ENCODE peak calls at places on chromosome 5, in eight cellular contexts. One of them, this sample, is unnamed.

GRCh38 chr5:88486466-88486865 is 217.8 kb upstream of the TMEM161B start:
- DNase-seq in progenitor cell of endocrine pancreas: no peak
- DNase-seq in CD4-positive, alpha-beta T cell: no peak
- DNase-seq in IMR-90: no peak
- DNase-seq in stomach: no peak
- DNase-seq in dorsolateral prefrontal cortex: no peak
- DNase-seq in A549: no peak
- DNase-seq in heart right ventricle: no peak
- DNase-seq in this sample: no peak

GRCh38 chr5:119578937-119579336 is 50.4 kb upstream of the FAM170A start:
- DNase-seq in progenitor cell of endocrine pancreas: no peak
- DNase-seq in CD4-positive, alpha-beta T cell: no peak
- DNase-seq in IMR-90: peak; percentile 2
- DNase-seq in stomach: no peak
- DNase-seq in dorsolateral prefrontal cortex: no peak
- DNase-seq in A549: peak; percentile 14
- DNase-seq in heart right ventricle: no peak
- DNase-seq in this sample: no peak

GRCh38 chr5:94793816-94794198 is 175.3 kb downstream of the SLF1 start:
- DNase-seq in progenitor cell of endocrine pancreas: no peak
- DNase-seq in CD4-positive, alpha-beta T cell: no peak
- DNase-seq in IMR-90: peak; percentile 43
- DNase-seq in stomach: no peak
- DNase-seq in dorsolateral prefrontal cortex: no peak
- DNase-seq in A549: no peak
- DNase-seq in heart right ventricle: no peak
- DNase-seq in this sample: no peak

GRCh38 chr5:95543017-95543705 is 11.6 kb downstream of the SKIC3 start:
- DNase-seq in progenitor cell of endocrine pancreas: no peak
- DNase-seq in CD4-positive, alpha-beta T cell: no peak
- DNase-seq in IMR-90: peak; percentile 32
- DNase-seq in stomach: no peak
- DNase-seq in dorsolateral prefrontal cortex: no peak
- DNase-seq in A549: no peak
- DNase-seq in heart right ventricle: no peak
- DNase-seq in this sample: no peak

GRCh38 chr5:111953351-111954127 is 196.5 kb upstream of the NREP start:
- DNase-seq in progenitor cell of endocrine pancreas: no peak
- DNase-seq in CD4-positive, alpha-beta T cell: no peak
- DNase-seq in IMR-90: peak; percentile 93
- DNase-seq in stomach: no peak
- DNase-seq in dorsolateral prefrontal cortex: no peak
- DNase-seq in A549: no peak
- DNase-seq in heart right ventricle: no peak
- DNase-seq in this sample: no peak

GRCh38 chr5:1317921-1318565 is 23.2 kb upstream of the TERT start:
- DNase-seq in progenitor cell of endocrine pancreas: no peak
- DNase-seq in CD4-positive, alpha-beta T cell: no peak
- DNase-seq in IMR-90: no peak
- DNase-seq in stomach: no peak
- DNase-seq in dorsolateral prefrontal cortex: peak; percentile 7
- DNase-seq in A549: no peak
- DNase-seq in heart right ventricle: no peak
- DNase-seq in this sample: no peak

GRCh38 chr5:80036621-80037020 is 1.5 kb downstream of the THBS4 start:
- DNase-seq in progenitor cell of endocrine pancreas: no peak
- DNase-seq in CD4-positive, alpha-beta T cell: no peak
- DNase-seq in IMR-90: no peak
- DNase-seq in stomach: no peak
- DNase-seq in dorsolateral prefrontal cortex: no peak
- DNase-seq in A549: no peak
- DNase-seq in heart right ventricle: no peak
- DNase-seq in this sample: no peak

GRCh38 chr5:52809884-52810283 is 22.2 kb downstream of the ITGA1 start:
- DNase-seq in progenitor cell of endocrine pancreas: no peak
- DNase-seq in CD4-positive, alpha-beta T cell: no peak
- DNase-seq in IMR-90: peak; percentile 62
- DNase-seq in stomach: no peak
- DNase-seq in dorsolateral prefrontal cortex: no peak
- DNase-seq in A549: no peak
- DNase-seq in heart right ventricle: no peak
- DNase-seq in this sample: no peak

GRCh38 chr5:20469792-20470191 is 481.8 kb upstream of the CDH18 start:
- DNase-seq in progenitor cell of endocrine pancreas: no peak
- DNase-seq in CD4-positive, alpha-beta T cell: no peak
- DNase-seq in IMR-90: no peak
- DNase-seq in stomach: no peak
- DNase-seq in dorsolateral prefrontal cortex: no peak
- DNase-seq in A549: no peak
- DNase-seq in heart right ventricle: no peak
- DNase-seq in this sample: no peak

GRCh38 chr5:40879163-40879942 is 29.9 kb upstream of the C7 start:
- DNase-seq in progenitor cell of endocrine pancreas: no peak
- DNase-seq in CD4-positive, alpha-beta T cell: no peak
- DNase-seq in IMR-90: peak; percentile 45
- DNase-seq in stomach: no peak
- DNase-seq in dorsolateral prefrontal cortex: no peak
- DNase-seq in A549: peak; percentile 26
- DNase-seq in heart right ventricle: no peak
- DNase-seq in this sample: no peak

GRCh38 chr5:132293066-132293991 is 865 bp upstream of the SLC22A4 start:
- DNase-seq in progenitor cell of endocrine pancreas: peak; percentile 50
- DNase-seq in CD4-positive, alpha-beta T cell: no peak
- DNase-seq in IMR-90: peak; percentile 87
- DNase-seq in stomach: peak; percentile 73
- DNase-seq in dorsolateral prefrontal cortex: peak; percentile 79
- DNase-seq in A549: peak; percentile 91
- DNase-seq in heart right ventricle: peak; percentile 87
- DNase-seq in this sample: no peak

GRCh38 chr5:64506567-64507321 is 929 bp downstream of the RGS7BP start:
- DNase-seq in progenitor cell of endocrine pancreas: no peak
- DNase-seq in CD4-positive, alpha-beta T cell: no peak
- DNase-seq in IMR-90: no peak
- DNase-seq in stomach: no peak
- DNase-seq in dorsolateral prefrontal cortex: no peak
- DNase-seq in A549: no peak
- DNase-seq in heart right ventricle: no peak
- DNase-seq in this sample: peak; percentile 90

GRCh38 chr5:61293051-61293450 is 39.0 kb upstream of the ZSWIM6 start:
- DNase-seq in progenitor cell of endocrine pancreas: no peak
- DNase-seq in CD4-positive, alpha-beta T cell: no peak
- DNase-seq in IMR-90: no peak
- DNase-seq in stomach: peak; percentile 89
- DNase-seq in dorsolateral prefrontal cortex: no peak
- DNase-seq in A549: no peak
- DNase-seq in heart right ventricle: no peak
- DNase-seq in this sample: no peak

GRCh38 chr5:160271396-160271795 is 41.0 kb downstream of the CCNJL start:
- DNase-seq in progenitor cell of endocrine pancreas: no peak
- DNase-seq in CD4-positive, alpha-beta T cell: no peak
- DNase-seq in IMR-90: no peak
- DNase-seq in stomach: no peak
- DNase-seq in dorsolateral prefrontal cortex: no peak
- DNase-seq in A549: no peak
- DNase-seq in heart right ventricle: no peak
- DNase-seq in this sample: no peak

GRCh38 chr5:140042551-140043507 is at the start of gene NRG2:
- DNase-seq in progenitor cell of endocrine pancreas: peak; percentile 73
- DNase-seq in CD4-positive, alpha-beta T cell: peak; percentile 36
- DNase-seq in IMR-90: peak; percentile 7
- DNase-seq in stomach: peak; percentile 52
- DNase-seq in dorsolateral prefrontal cortex: peak; percentile 68
- DNase-seq in A549: peak; percentile 89
- DNase-seq in heart right ventricle: peak; percentile 81
- DNase-seq in this sample: no peak

GRCh38 chr5:20262896-20263295 is 274.9 kb upstream of the CDH18 start:
- DNase-seq in progenitor cell of endocrine pancreas: no peak
- DNase-seq in CD4-positive, alpha-beta T cell: no peak
- DNase-seq in IMR-90: no peak
- DNase-seq in stomach: no peak
- DNase-seq in dorsolateral prefrontal cortex: no peak
- DNase-seq in A549: no peak
- DNase-seq in heart right ventricle: no peak
- DNase-seq in this sample: no peak

GRCh38 chr5:50751064-50751657 is 84.7 kb downstream of the PARP8 start:
- DNase-seq in progenitor cell of endocrine pancreas: no peak
- DNase-seq in CD4-positive, alpha-beta T cell: peak; percentile 39
- DNase-seq in IMR-90: peak; percentile 55
- DNase-seq in stomach: no peak
- DNase-seq in dorsolateral prefrontal cortex: no peak
- DNase-seq in A549: peak; percentile 2
- DNase-seq in heart right ventricle: no peak
- DNase-seq in this sample: no peak

GRCh38 chr5:53095931-53096525 is 13.5 kb downstream of the MOCS2 start:
- DNase-seq in progenitor cell of endocrine pancreas: peak; percentile 49
- DNase-seq in CD4-positive, alpha-beta T cell: peak; percentile 50
- DNase-seq in IMR-90: peak; percentile 75
- DNase-seq in stomach: peak; percentile 68
- DNase-seq in dorsolateral prefrontal cortex: no peak
- DNase-seq in A549: peak; percentile 51
- DNase-seq in heart right ventricle: no peak
- DNase-seq in this sample: no peak

GRCh38 chr5:55903121-55903701 is 52.1 kb downstream of the IL31RA start:
- DNase-seq in progenitor cell of endocrine pancreas: no peak
- DNase-seq in CD4-positive, alpha-beta T cell: peak; percentile 32
- DNase-seq in IMR-90: peak; percentile 13
- DNase-seq in stomach: no peak
- DNase-seq in dorsolateral prefrontal cortex: no peak
- DNase-seq in A549: no peak
- DNase-seq in heart right ventricle: no peak
- DNase-seq in this sample: no peak

GRCh38 chr5:179620703-179621350 is 2.6 kb downstream of the HNRNPH1 start:
- DNase-seq in progenitor cell of endocrine pancreas: no peak
- DNase-seq in CD4-positive, alpha-beta T cell: no peak
- DNase-seq in IMR-90: no peak
- DNase-seq in stomach: no peak
- DNase-seq in dorsolateral prefrontal cortex: no peak
- DNase-seq in A549: no peak
- DNase-seq in heart right ventricle: no peak
- DNase-seq in this sample: no peak

GRCh38 chr5:179623906-179624741 is 653 bp upstream of the HNRNPH1 start:
- DNase-seq in progenitor cell of endocrine pancreas: no peak
- DNase-seq in CD4-positive, alpha-beta T cell: peak; percentile 23
- DNase-seq in IMR-90: peak; percentile 85
- DNase-seq in stomach: no peak
- DNase-seq in dorsolateral prefrontal cortex: no peak
- DNase-seq in A549: no peak
- DNase-seq in heart right ventricle: no peak
- DNase-seq in this sample: no peak

GRCh38 chr5:179621551-179621971 is 1.9 kb downstream of the HNRNPH1 start:
- DNase-seq in progenitor cell of endocrine pancreas: no peak
- DNase-seq in CD4-positive, alpha-beta T cell: no peak
- DNase-seq in IMR-90: no peak
- DNase-seq in stomach: no peak
- DNase-seq in dorsolateral prefrontal cortex: no peak
- DNase-seq in A549: no peak
- DNase-seq in heart right ventricle: no peak
- DNase-seq in this sample: no peak

GRCh38 chr5:179624841-179625271 is 1.4 kb upstream of the HNRNPH1 start:
- DNase-seq in progenitor cell of endocrine pancreas: no peak
- DNase-seq in CD4-positive, alpha-beta T cell: no peak
- DNase-seq in IMR-90: no peak
- DNase-seq in stomach: no peak
- DNase-seq in dorsolateral prefrontal cortex: no peak
- DNase-seq in A549: no peak
- DNase-seq in heart right ventricle: no peak
- DNase-seq in this sample: no peak

GRCh38 chr5:179623001-179623905 is at the start of gene HNRNPH1:
- DNase-seq in progenitor cell of endocrine pancreas: peak; percentile 97
- DNase-seq in CD4-positive, alpha-beta T cell: peak; percentile 99
- DNase-seq in IMR-90: peak; percentile 98
- DNase-seq in stomach: peak; percentile 99
- DNase-seq in dorsolateral prefrontal cortex: peak; percentile 96
- DNase-seq in A549: peak; percentile 98
- DNase-seq in heart right ventricle: peak; percentile 98
- DNase-seq in this sample: peak; percentile 98
- TF ChIP-seq CTCF in progenitor cell of endocrine pancreas: no peak
- TF ChIP-seq CTCF in CD4-positive, alpha-beta T cell: no peak
- TF ChIP-seq CTCF in IMR-90: peak; percentile 6
- TF ChIP-seq CTCF in stomach: peak; percentile 14
- TF ChIP-seq CTCF in dorsolateral prefrontal cortex: peak; percentile 35
- TF ChIP-seq CTCF in A549: peak; percentile 34
- TF ChIP-seq CTCF in heart right ventricle: no peak
- TF ChIP-seq CTCF in this sample: peak; percentile 41

GRCh38 chr5:93789173-93790070 is 48.0 kb upstream of the POU5F2 start:
- DNase-seq in progenitor cell of endocrine pancreas: no peak
- DNase-seq in CD4-positive, alpha-beta T cell: no peak
- DNase-seq in IMR-90: peak; percentile 88
- DNase-seq in stomach: no peak
- DNase-seq in dorsolateral prefrontal cortex: no peak
- DNase-seq in A549: no peak
- DNase-seq in heart right ventricle: no peak
- DNase-seq in this sample: no peak
- TF ChIP-seq CTCF in progenitor cell of endocrine pancreas: no peak
- TF ChIP-seq CTCF in CD4-positive, alpha-beta T cell: no peak
- TF ChIP-seq CTCF in IMR-90: peak; percentile 30
- TF ChIP-seq CTCF in stomach: no peak
- TF ChIP-seq CTCF in dorsolateral prefrontal cortex: no peak
- TF ChIP-seq CTCF in A549: no peak
- TF ChIP-seq CTCF in heart right ventricle: no peak
- TF ChIP-seq CTCF in this sample: peak; percentile 76

DNA sequence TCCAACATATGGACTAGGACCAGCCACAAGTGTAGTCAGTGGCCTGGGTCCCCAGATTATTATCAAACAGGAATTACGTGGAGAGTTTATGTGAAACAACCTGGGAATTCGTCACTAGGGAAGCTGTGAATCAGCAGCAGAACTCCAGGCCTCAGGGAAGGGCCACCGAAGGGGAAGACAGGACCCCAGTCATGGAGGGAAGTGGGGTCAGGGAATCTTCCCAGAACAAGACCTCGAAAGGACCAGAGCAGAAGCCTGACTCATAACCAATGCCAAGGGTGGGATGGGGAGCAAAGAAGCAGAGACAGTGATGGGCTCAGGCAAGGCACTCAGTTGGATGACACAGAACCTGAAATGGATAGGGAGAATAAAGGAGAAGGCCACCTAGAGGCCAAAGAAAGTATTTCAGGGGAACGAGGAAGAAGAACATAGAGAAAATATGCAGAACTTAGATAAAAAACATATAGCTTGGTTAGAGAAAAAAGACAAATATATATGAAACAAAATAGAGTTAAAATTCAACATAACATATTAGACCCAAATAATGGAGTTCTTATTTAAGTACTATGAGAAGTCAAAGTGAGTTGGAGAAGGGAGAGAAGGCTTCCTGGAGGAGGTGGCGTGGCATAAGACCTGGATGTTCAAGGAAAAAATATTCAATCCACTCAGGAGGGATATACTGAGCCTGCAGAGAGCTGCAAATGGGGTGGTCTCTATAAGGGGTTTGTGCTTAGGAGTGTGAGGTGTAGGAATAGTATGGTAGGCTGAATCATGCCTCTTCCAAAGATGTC is 66.7 kb upstream of the CAST start:
- DNase-seq in progenitor cell of endocrine pancreas: no peak
- DNase-seq in CD4-positive, alpha-beta T cell: no peak
- DNase-seq in IMR-90: no peak
- DNase-seq in stomach: no peak
- DNase-seq in dorsolateral prefrontal cortex: no peak
- DNase-seq in A549: no peak
- DNase-seq in heart right ventricle: no peak
- DNase-seq in this sample: no peak
- TF ChIP-seq CTCF in progenitor cell of endocrine pancreas: peak; percentile 45
- TF ChIP-seq CTCF in CD4-positive, alpha-beta T cell: peak; percentile 34
- TF ChIP-seq CTCF in IMR-90: peak; percentile 29
- TF ChIP-seq CTCF in stomach: peak; percentile 11
- TF ChIP-seq CTCF in dorsolateral prefrontal cortex: no peak
- TF ChIP-seq CTCF in A549: no peak
- TF ChIP-seq CTCF in heart right ventricle: peak; percentile 28
- TF ChIP-seq CTCF in this sample: peak; percentile 69

GRCh38 chr5:2335156-2335555 is 416.3 kb downstream of the IRX2 start:
- DNase-seq in progenitor cell of endocrine pancreas: no peak
- DNase-seq in CD4-positive, alpha-beta T cell: no peak
- DNase-seq in IMR-90: no peak
- DNase-seq in stomach: no peak
- DNase-seq in dorsolateral prefrontal cortex: no peak
- DNase-seq in A549: no peak
- DNase-seq in heart right ventricle: no peak
- DNase-seq in this sample: no peak
- TF ChIP-seq CTCF in progenitor cell of endocrine pancreas: no peak
- TF ChIP-seq CTCF in CD4-positive, alpha-beta T cell: no peak
- TF ChIP-seq CTCF in IMR-90: no peak
- TF ChIP-seq CTCF in stomach: no peak
- TF ChIP-seq CTCF in dorsolateral prefrontal cortex: no peak
- TF ChIP-seq CTCF in A549: no peak
- TF ChIP-seq CTCF in heart right ventricle: no peak
- TF ChIP-seq CTCF in this sample: no peak

This sample was measured in chondrocyte.